ENCODE peak calls at places on chromosomes 13 and 19, in four cellular contexts. I is hypothalamus, E is NCI-H1694, L is pulmonary artery endothelial cell. N is an unnamed sample.
A peak's percentile ranks its signal among the peaks of the same experiment; 100 is the strongest.

GRCh38 chr19:46218160-46218559 is 11.4 kb upstream of the IGFL1 start:
- DNase-seq in E (no peak), I (no peak), L (no peak), N (peak; percentile 46)

GRCh38 chr19:55369651-55370304 is 485 bp downstream of the IL11 start:
- DNase-seq in L (no peak), E (peak; percentile 10), I (no peak), N (peak; percentile 74)

GRCh38 chr19:5035105-5035761 is 66.3 kb downstream of the KDM4B start:
- DNase-seq in I (peak; percentile 55), L (no peak), E (no peak), N (no peak)

GRCh38 chr19:4455742-4456565 is 1.6 kb downstream of the UBXN6 start:
- DNase-seq in L (no peak), I (peak; percentile 14), E (no peak), N (peak; percentile 93)

GRCh38 chr19:38360351-38360750 is 14.0 kb upstream of the PSMD8 start:
- DNase-seq in L (no peak), E (no peak), I (no peak), N (no peak)

GRCh38 chr13:23771966-23772365 is 117.2 kb downstream of the MIPEP start:
- DNase-seq in I (no peak), L (no peak), E (no peak), N (peak; percentile 77)

GRCh38 chr13:50629497-50629896 is 214.0 kb downstream of the DLEU7 start:
- DNase-seq in L (no peak), E (no peak), I (no peak), N (no peak)

GRCh38 chr19:55594996-55595530 is 4.3 kb downstream of the FIZ1 start:
- DNase-seq in E (no peak), I (no peak), L (no peak), N (no peak)

GRCh38 chr19:47258434-47258833 is 2.1 kb downstream of the CCDC9 start:
- DNase-seq in E (no peak), I (no peak), L (no peak), N (no peak)

GRCh38 chr19:10286803-10287737 is at the start of gene ICAM4:
- DNase-seq in I (no peak), E (no peak), L (no peak), N (peak; percentile 44)

N was measured in kidney tubule cell.